ENCODE peak calls at places on chromosome 1, in four cellular contexts. W, G, R and O are unnamed samples.

GRCh38 chr1:26471498-26472329 is 526 bp upstream of the HMGN2 start:
- DNase-seq in W (peak), G (no peak), R (peak), O (peak)

GRCh38 chr1:36580524-36580923 is 97.8 kb upstream of the CSF3R start:
- DNase-seq in W (no peak), G (no peak), R (no peak), O (no peak)

GRCh38 chr1:228804640-228805413 is 69.5 kb downstream of the RHOU start:
- DNase-seq in W (no peak), G (no peak), R (no peak), O (no peak)

GRCh38 chr1:37931148-37931492 is 15.7 kb downstream of the INPP5B start:
- DNase-seq in W (no peak), G (no peak), R (no peak), O (no peak)

GRCh38 chr1:112501810-112502641 is 6.7 kb upstream of the WNT2B start:
- DNase-seq in W (peak), G (no peak), R (peak), O (peak)

GRCh38 chr1:187261637-187262036 is 432.9 kb downstream of the PLA2G4A start:
- DNase-seq in W (no peak), G (no peak), R (no peak), O (no peak)

GRCh38 chr1:185238447-185238846 is 78.6 kb downstream of the IVNS1ABP start:
- DNase-seq in W (no peak), G (no peak), R (no peak), O (no peak)

GRCh38 chr1:183281039-183281438 is 95.0 kb downstream of the LAMC2 start:
- DNase-seq in W (no peak), G (no peak), R (peak), O (no peak)

GRCh38 chr1:165717918-165718515 is 19.7 kb upstream of the ALDH9A1 start:
- DNase-seq in W (peak), G (no peak), R (peak), O (peak)

GRCh38 chr1:169363046-169363756 is 4.4 kb downstream of the NME7 start:
- DNase-seq in W (no peak), G (peak), R (no peak), O (no peak)

GRCh38 chr1:85135456-85135798 is 65.4 kb downstream of the SYDE2 start:
- DNase-seq in W (no peak), G (no peak), R (no peak), O (no peak)

GRCh38 chr1:116997011-116997410 is 4.5 kb upstream of the CD101 start:
- DNase-seq in W (no peak), G (no peak), R (no peak), O (no peak)

GRCh38 chr1:43143441-43143888 is 28.6 kb downstream of the EBNA1BP2 start:
- DNase-seq in W (peak), G (no peak), R (no peak), O (no peak)
- TF ChIP-seq SPI1 in W (no peak), G (no peak), R (no peak), O (no peak)

GRCh38 chr1:166978795-166979194 is 3.5 kb upstream of the ILDR2 start:
- DNase-seq in W (no peak), G (no peak), R (no peak), O (no peak)
- TF ChIP-seq SPI1 in W (no peak), G (peak), R (peak), O (peak)

GRCh38 chr1:243849089-243850012 is 692 bp downstream of the AKT3 start:
- DNase-seq in W (peak), G (no peak), R (no peak), O (peak)

GRCh38 chr1:243848165-243849088 is 1.6 kb downstream of the AKT3 start:
- DNase-seq in W (no peak), G (no peak), R (no peak), O (no peak)

GRCh38 chr1:243850368-243851128 is 505 bp upstream of the AKT3 start:
- DNase-seq in W (peak), G (no peak), R (peak), O (peak)

GRCh38 chr1:243851129-243851756 is 1.2 kb upstream of the AKT3 start:
- DNase-seq in W (no peak), G (no peak), R (peak), O (no peak)

DNA sequence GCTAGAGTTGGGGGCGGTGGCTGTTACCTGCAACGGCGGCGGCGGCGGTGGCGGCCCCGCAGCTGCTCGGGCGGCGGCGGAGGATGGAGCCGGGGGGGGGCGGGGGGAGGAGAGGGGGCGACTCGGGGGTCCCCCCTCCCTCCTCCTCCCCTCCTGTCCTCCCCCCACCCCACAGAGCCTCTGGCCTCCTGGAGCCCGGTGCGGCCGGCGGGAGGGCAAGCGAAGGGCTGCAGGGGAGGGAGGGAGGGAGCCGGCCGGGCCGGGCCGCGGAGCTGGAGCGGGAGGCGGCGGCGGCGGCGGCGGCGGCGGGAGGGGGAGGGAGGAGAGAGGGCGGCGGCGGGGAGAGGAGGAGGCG is at the start of gene AKT3:
- DNase-seq in W (no peak), G (no peak), R (peak), O (no peak)
- TF ChIP-seq SPI1 in W (no peak), G (no peak), R (no peak), O (no peak)

DNA sequence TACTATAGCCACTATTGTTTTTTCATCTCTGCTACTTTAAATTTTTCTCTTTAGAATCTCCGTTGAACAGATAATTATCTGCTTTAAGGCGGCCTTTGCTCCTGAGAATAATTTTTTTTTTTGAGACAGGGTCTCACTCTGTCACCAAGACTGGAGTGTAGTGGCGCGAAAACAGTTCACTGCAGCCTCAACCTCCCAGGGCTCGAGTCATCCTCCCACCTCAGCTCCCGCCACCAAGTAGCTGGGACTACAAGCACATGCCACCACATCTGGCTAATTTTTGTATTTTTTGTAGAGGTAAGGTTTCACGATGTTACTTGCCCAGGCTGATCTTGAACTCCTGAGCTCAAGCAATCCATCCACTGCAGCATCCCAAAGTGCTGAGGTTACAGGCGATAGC is 28.6 kb downstream of the TRIT1 start:
- DNase-seq in W (no peak), G (no peak), R (no peak), O (no peak)
- TF ChIP-seq SPI1 in W (no peak), G (no peak), R (no peak), O (no peak)

GRCh38 chr1:236541710-236542109 is 17.9 kb downstream of the LGALS8 start:
- DNase-seq in W (no peak), G (no peak), R (no peak), O (no peak)
- TF ChIP-seq SPI1 in W (no peak), G (no peak), R (no peak), O (no peak)